ENCODE peak calls at places on chromosomes 2 and 18, in six cellular contexts. One of them, this sample, is unnamed.

GRCh38 chr2:176187306-176188217 is 906 bp upstream of the HOXD1 start:
- DNase-seq in K562: no peak
- DNase-seq in GM12892: no peak
- DNase-seq in GM12878: no peak
- DNase-seq in H1: no peak
- DNase-seq in HepG2: peak
- DNase-seq in this sample: no peak

GRCh38 chr2:45331034-45331786 is 279.9 kb downstream of the SRBD1 start:
- DNase-seq in K562: no peak
- DNase-seq in GM12892: no peak
- DNase-seq in GM12878: no peak
- DNase-seq in H1: no peak
- DNase-seq in HepG2: peak
- DNase-seq in this sample: no peak

GRCh38 chr2:38509322-38509946 is 93.3 kb downstream of the HNRNPLL start:
- DNase-seq in K562: no peak
- DNase-seq in GM12892: no peak
- DNase-seq in GM12878: no peak
- DNase-seq in H1: no peak
- DNase-seq in HepG2: no peak
- DNase-seq in this sample: no peak

GRCh38 chr18:53947092-53947640 is 277.3 kb downstream of the MBD2 start:
- DNase-seq in K562: no peak
- DNase-seq in GM12892: no peak
- DNase-seq in GM12878: no peak
- DNase-seq in H1: no peak
- DNase-seq in HepG2: peak
- DNase-seq in this sample: no peak

GRCh38 chr18:23300211-23300887 is 152.7 kb upstream of the RIOK3 start:
- DNase-seq in K562: no peak
- DNase-seq in GM12892: no peak
- DNase-seq in GM12878: no peak
- DNase-seq in H1: no peak
- DNase-seq in HepG2: no peak
- DNase-seq in this sample: no peak

GRCh38 chr18:11052800-11053199 is 96.6 kb downstream of the PIEZO2 start:
- DNase-seq in K562: no peak
- DNase-seq in GM12892: no peak
- DNase-seq in GM12878: no peak
- DNase-seq in H1: no peak
- DNase-seq in HepG2: no peak
- DNase-seq in this sample: peak

GRCh38 chr2:120766758-120767351 is 31.2 kb downstream of the GLI2 start:
- DNase-seq in K562: no peak
- DNase-seq in GM12892: no peak
- DNase-seq in GM12878: no peak
- DNase-seq in H1: no peak
- DNase-seq in HepG2: no peak
- DNase-seq in this sample: no peak

GRCh38 chr2:138581909-138582308 is 80.3 kb downstream of the SPOPL start:
- DNase-seq in K562: no peak
- DNase-seq in GM12892: no peak
- DNase-seq in GM12878: no peak
- DNase-seq in H1: no peak
- DNase-seq in HepG2: no peak
- DNase-seq in this sample: no peak

GRCh38 chr2:240212425-240213225 is 72.2 kb upstream of the OTOS start:
- DNase-seq in K562: no peak
- DNase-seq in GM12892: no peak
- DNase-seq in GM12878: no peak
- DNase-seq in H1: no peak
- DNase-seq in HepG2: no peak
- DNase-seq in this sample: no peak

GRCh38 chr2:77652499-77652898 is 130.3 kb upstream of the LRRTM4 start:
- DNase-seq in K562: no peak
- DNase-seq in GM12892: no peak
- DNase-seq in GM12878: no peak
- DNase-seq in H1: no peak
- DNase-seq in HepG2: no peak
- DNase-seq in this sample: no peak

GRCh38 chr18:69636529-69637301 is 236.0 kb downstream of the DOK6 start:
- DNase-seq in K562: no peak
- DNase-seq in GM12892: no peak
- DNase-seq in GM12878: no peak
- DNase-seq in H1: peak
- DNase-seq in HepG2: peak
- DNase-seq in this sample: no peak

GRCh38 chr18:2656237-2657042 is 914 bp downstream of the SMCHD1 start:
- DNase-seq in K562: peak
- DNase-seq in GM12892: no peak
- DNase-seq in GM12878: no peak
- DNase-seq in H1: no peak
- DNase-seq in HepG2: peak
- DNase-seq in this sample: no peak

DNA sequence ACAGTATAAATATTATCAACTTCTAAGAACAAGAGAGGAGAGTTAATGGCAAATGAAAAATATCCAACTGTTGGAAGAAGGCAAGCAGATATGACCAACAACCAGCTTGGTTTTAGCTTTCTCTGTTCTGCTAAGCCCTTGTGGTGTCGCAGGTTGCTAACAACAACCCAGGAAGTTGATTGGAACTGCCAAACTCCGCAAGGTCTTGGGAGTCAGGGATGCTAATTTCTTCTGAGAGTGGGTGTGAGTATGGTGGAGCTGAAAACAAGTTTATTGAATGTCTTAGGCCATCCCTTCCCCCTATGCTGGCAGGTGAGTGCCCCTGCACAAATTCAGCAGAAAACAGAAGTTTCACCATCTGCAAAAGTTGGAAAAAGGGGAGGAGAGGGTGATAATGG is 17.5 kb downstream of the BZW1 start:
- DNase-seq in K562: no peak
- DNase-seq in GM12892: no peak
- DNase-seq in GM12878: no peak
- DNase-seq in H1: no peak
- DNase-seq in HepG2: no peak
- DNase-seq in this sample: no peak
- TF ChIP-seq POLR2A in K562: no peak
- TF ChIP-seq POLR2A in GM12892: peak
- TF ChIP-seq POLR2A in GM12878: no peak
- TF ChIP-seq POLR2A in H1: no peak
- TF ChIP-seq POLR2A in HepG2: no peak
- TF ChIP-seq POLR2A in this sample: no peak

DNA sequence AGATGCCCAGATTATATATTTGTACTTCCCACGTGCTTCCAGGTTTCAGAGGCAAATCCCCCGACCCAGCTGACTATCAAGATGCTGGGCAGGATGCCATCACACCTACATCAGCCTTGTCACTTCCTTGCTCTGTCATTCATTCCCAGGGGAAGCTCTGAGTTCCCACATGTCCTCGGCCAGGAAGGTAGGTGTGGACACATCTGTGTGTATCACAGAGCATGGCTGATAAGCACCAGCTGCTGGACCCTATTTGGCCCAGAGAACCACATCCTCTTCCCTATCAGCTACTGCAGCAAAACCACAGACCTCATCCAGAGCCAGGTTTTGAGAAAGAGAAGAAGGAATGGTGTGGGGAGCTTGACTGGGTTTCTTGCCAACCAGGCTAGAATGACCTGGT is 31.9 kb upstream of the ITGA6 start:
- DNase-seq in K562: no peak
- DNase-seq in GM12892: no peak
- DNase-seq in GM12878: no peak
- DNase-seq in H1: no peak
- DNase-seq in HepG2: no peak
- DNase-seq in this sample: no peak
- TF ChIP-seq TAF1 in K562: no peak
- TF ChIP-seq TAF1 in GM12892: no peak
- TF ChIP-seq TAF1 in GM12878: no peak
- TF ChIP-seq TAF1 in H1: no peak
- TF ChIP-seq TAF1 in HepG2: no peak
- TF ChIP-seq TAF1 in this sample: no peak

GRCh38 chr18:49490246-49490762 is 3.3 kb upstream of the C18orf32 start:
- DNase-seq in K562: no peak
- DNase-seq in GM12892: no peak
- DNase-seq in GM12878: no peak
- DNase-seq in H1: no peak
- DNase-seq in HepG2: no peak
- DNase-seq in this sample: no peak

GRCh38 chr18:49487711-49488310 is 777 bp upstream of the C18orf32 start:
- DNase-seq in K562: no peak
- DNase-seq in GM12892: no peak
- DNase-seq in GM12878: no peak
- DNase-seq in H1: no peak
- DNase-seq in HepG2: no peak
- DNase-seq in this sample: no peak

GRCh38 chr18:49483198-49483597 is 3.8 kb downstream of the C18orf32 start:
- DNase-seq in K562: no peak
- DNase-seq in GM12892: no peak
- DNase-seq in GM12878: no peak
- DNase-seq in H1: no peak
- DNase-seq in HepG2: no peak
- DNase-seq in this sample: no peak

GRCh38 chr18:49486617-49486958 is 446 bp downstream of the C18orf32 start:
- DNase-seq in K562: no peak
- DNase-seq in GM12892: no peak
- DNase-seq in GM12878: no peak
- DNase-seq in H1: no peak
- DNase-seq in HepG2: no peak
- DNase-seq in this sample: no peak

GRCh38 chr18:49486959-49487710 is at the start of gene C18orf32:
- DNase-seq in K562: peak
- DNase-seq in GM12892: peak
- DNase-seq in GM12878: peak
- DNase-seq in H1: peak
- DNase-seq in HepG2: peak
- DNase-seq in this sample: peak
- TF ChIP-seq POLR2A in K562: peak
- TF ChIP-seq POLR2A in GM12892: peak
- TF ChIP-seq POLR2A in GM12878: peak
- TF ChIP-seq POLR2A in H1: peak
- TF ChIP-seq POLR2A in HepG2: peak
- TF ChIP-seq POLR2A in this sample: peak

GRCh38 chr2:109395487-109396337 is 218.1 kb downstream of the SEPTIN10 start:
- DNase-seq in K562: no peak
- DNase-seq in GM12892: no peak
- DNase-seq in GM12878: no peak
- DNase-seq in H1: no peak
- DNase-seq in HepG2: no peak
- DNase-seq in this sample: no peak

GRCh38 chr2:109398616-109399015 is 215.2 kb downstream of the SEPTIN10 start:
- DNase-seq in K562: no peak
- DNase-seq in GM12892: no peak
- DNase-seq in GM12878: no peak
- DNase-seq in H1: no peak
- DNase-seq in HepG2: no peak
- DNase-seq in this sample: no peak

GRCh38 chr2:109399061-109399460 is 214.7 kb downstream of the SEPTIN10 start:
- DNase-seq in K562: no peak
- DNase-seq in GM12892: no peak
- DNase-seq in GM12878: no peak
- DNase-seq in H1: no peak
- DNase-seq in HepG2: no peak
- DNase-seq in this sample: no peak

GRCh38 chr2:109397883-109398282 is 215.9 kb downstream of the SEPTIN10 start:
- DNase-seq in K562: no peak
- DNase-seq in GM12892: no peak
- DNase-seq in GM12878: no peak
- DNase-seq in H1: no peak
- DNase-seq in HepG2: no peak
- DNase-seq in this sample: no peak

DNA sequence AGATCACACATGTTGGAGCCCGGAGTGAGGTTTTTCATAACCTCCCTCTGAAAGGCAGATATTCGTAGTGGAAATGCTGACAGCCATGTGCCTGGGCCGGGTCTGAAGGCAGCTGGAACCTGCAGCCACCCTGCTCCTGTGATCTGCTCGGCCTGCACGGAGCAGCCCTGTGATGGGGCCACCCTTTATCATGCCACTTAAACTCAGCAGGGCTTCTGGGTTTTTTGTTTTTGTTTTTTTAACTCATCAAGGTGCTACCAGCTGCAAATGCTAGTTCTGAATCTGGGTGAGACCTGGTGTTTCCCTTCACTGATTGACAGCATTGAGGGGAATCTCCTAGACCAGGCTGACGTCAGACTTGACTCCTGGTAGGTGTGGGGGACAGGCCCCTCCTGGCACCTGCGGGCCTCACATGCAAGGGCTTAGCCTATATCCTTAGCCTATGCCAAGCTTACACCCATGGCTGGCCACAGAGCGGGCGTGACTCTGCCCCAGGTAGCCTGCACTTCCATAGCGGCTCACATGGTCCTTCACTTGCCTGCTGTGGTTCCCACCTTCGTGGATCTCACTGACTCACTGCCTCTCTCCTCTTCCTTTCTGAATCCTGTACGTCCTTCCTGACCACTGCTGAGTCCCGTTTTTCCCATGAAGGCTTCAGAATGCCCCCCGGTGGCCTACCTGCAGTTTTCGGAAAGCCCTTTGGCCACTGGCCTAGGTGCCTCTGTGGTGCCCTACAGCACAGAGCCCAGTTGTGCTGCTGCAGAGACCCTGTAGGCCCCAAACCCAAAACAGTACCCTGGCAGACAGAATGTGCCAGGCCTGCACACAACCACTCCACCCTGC is 217.2 kb downstream of the SEPTIN10 start:
- DNase-seq in K562: no peak
- DNase-seq in GM12892: no peak
- DNase-seq in GM12878: no peak
- DNase-seq in H1: no peak
- DNase-seq in HepG2: no peak
- DNase-seq in this sample: no peak
- TF ChIP-seq TAF1 in K562: no peak
- TF ChIP-seq TAF1 in GM12892: no peak
- TF ChIP-seq TAF1 in GM12878: no peak
- TF ChIP-seq TAF1 in H1: no peak
- TF ChIP-seq TAF1 in HepG2: no peak
- TF ChIP-seq TAF1 in this sample: no peak

DNA sequence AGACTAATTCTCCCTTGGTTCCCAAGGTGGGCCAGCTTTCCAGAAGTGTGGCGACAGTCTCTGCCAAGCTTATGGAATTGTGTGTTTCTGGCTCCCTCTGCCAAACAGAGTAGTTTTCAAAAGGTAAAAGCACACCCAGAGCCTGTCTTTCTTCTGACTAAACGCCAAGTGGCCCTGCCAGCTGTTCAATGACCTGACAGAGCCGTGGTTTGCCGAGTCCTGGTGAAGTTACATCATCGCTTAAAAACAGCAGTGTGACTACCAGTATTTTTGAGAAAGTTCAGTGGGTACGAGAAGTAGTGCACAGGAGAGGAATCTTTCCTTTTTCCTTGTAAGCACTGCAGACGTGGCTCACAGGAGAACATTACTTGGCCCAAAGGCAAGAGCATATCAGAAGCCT is 1.9 kb downstream of the PER2 start:
- DNase-seq in K562: no peak
- DNase-seq in GM12892: no peak
- DNase-seq in GM12878: no peak
- DNase-seq in H1: no peak
- DNase-seq in HepG2: peak
- DNase-seq in this sample: no peak
- TF ChIP-seq POLR2A in K562: no peak
- TF ChIP-seq POLR2A in GM12892: no peak
- TF ChIP-seq POLR2A in GM12878: no peak
- TF ChIP-seq POLR2A in H1: no peak
- TF ChIP-seq POLR2A in HepG2: no peak
- TF ChIP-seq POLR2A in this sample: no peak